ENCODE peak calls at places on chromosomes 3 and 15, in five cellular contexts. S is HepG2, M is mammary epithelial cell, Q is hepatocyte, H is PC-9. K is an unnamed sample.
A peak's percentile ranks its signal among the peaks of the same experiment; 100 is the strongest.

GRCh38 chr15:33310481-33311311 is at the start of gene RYR3:
- DNase-seq in S (no peak), M (peak; percentile 66), Q (peak; percentile 47), H (no peak), K (peak; percentile 60)

GRCh38 chr3:125310623-125311076 is 64.5 kb downstream of the ZNF148 start:
- DNase-seq in S (peak; percentile 5), M (no peak), Q (no peak), H (no peak), K (no peak)

GRCh38 chr15:80123034-80123433 is 29.8 kb upstream of the FAH start:
- DNase-seq in S (no peak), M (no peak), Q (no peak), H (no peak), K (no peak)

GRCh38 chr3:31377045-31377642 is 155.6 kb upstream of the STT3B start:
- DNase-seq in S (peak; percentile 100), M (peak; percentile 93), Q (peak; percentile 82), H (peak; percentile 46), K (peak; percentile 66)

GRCh38 chr3:50623840-50624474 is 7.0 kb downstream of the MAPKAPK3 start:
- DNase-seq in S (no peak), M (no peak), Q (no peak), H (no peak), K (peak; percentile 28)

GRCh38 chr3:107392549-107393165 is 15.4 kb downstream of the CCDC54 start:
- DNase-seq in S (no peak), M (peak; percentile 75), Q (no peak), H (peak; percentile 55), K (peak; percentile 43)

GRCh38 chr3:149564079-149564478 is 89.6 kb downstream of the TM4SF4 start:
- DNase-seq in S (no peak), M (no peak), Q (no peak), H (no peak), K (peak; percentile 64)

GRCh38 chr15:68186671-68187397 is 18.3 kb downstream of the CALML4 start:
- DNase-seq in S (no peak), M (no peak), Q (no peak), H (no peak), K (peak; percentile 89)

GRCh38 chr3:43317461-43318316 is 31.3 kb downstream of the SNRK start:
- DNase-seq in S (peak; percentile 70), M (no peak), Q (no peak), H (no peak), K (no peak)

GRCh38 chr15:85411992-85412538 is 31.7 kb downstream of the AKAP13 start:
- DNase-seq in S (peak; percentile 27), M (peak; percentile 74), Q (no peak), H (no peak), K (peak; percentile 77)

GRCh38 chr3:16239776-16240175 is 25.0 kb downstream of the DPH3 start:
- DNase-seq in S (no peak), M (no peak), Q (no peak), H (no peak), K (no peak)

GRCh38 chr15:83747050-83747717 is 93.3 kb downstream of the ADAMTSL3 start:
- DNase-seq in S (peak; percentile 2), M (peak; percentile 65), Q (peak; percentile 47), H (peak; percentile 27), K (peak; percentile 15)

GRCh38 chr3:89108154-89108553 is 733 bp downstream of the EPHA3 start:
- DNase-seq in S (no peak), M (no peak), Q (no peak), H (no peak), K (peak; percentile 1)

GRCh38 chr15:101455291-101455916 is 34.1 kb downstream of the PCSK6 start:
- DNase-seq in S (no peak), M (no peak), Q (no peak), H (no peak), K (no peak)

GRCh38 chr3:29708884-29709283 is 428.0 kb downstream of the RBMS3 start:
- DNase-seq in S (no peak), M (no peak), Q (no peak), H (no peak), K (no peak)

GRCh38 chr15:25543156-25543555 is 104.3 kb upstream of the UBE3A start:
- DNase-seq in S (no peak), M (no peak), Q (peak; percentile 44), H (no peak), K (peak; percentile 64)

GRCh38 chr15:78640840-78641733 is at the start of gene CHRNB4:
- DNase-seq in S (no peak), M (no peak), Q (peak; percentile 66), H (peak; percentile 44), K (no peak)
- H3K4me3 ChIP-seq in S (no peak within 1 kb of the TSS), M (peak within 1 kb of the TSS; percentile 38), Q (peak within 1 kb of the TSS; percentile 52), H (peak within 1 kb of the TSS; percentile 46), K (no peak within 1 kb of the TSS)

GRCh38 chr3:58495101-58495500 is 3.2 kb downstream of the KCTD6 start:
- DNase-seq in S (no peak), M (no peak), Q (no peak), H (no peak), K (peak; percentile 67)
- H4K20me1 ChIP-seq in S (peaks cover 6% of the 10 kb centered on the region), M (no peaks in the 10 kb centered on the region), Q (peaks cover 20% of the 10 kb centered on the region), H (no peaks in the 10 kb centered on the region), K (no peaks in the 10 kb centered on the region)

GRCh38 chr3:141410861-141411771 is 42.8 kb downstream of the ZBTB38 start:
- DNase-seq in S (no peak), M (peak; percentile 59), Q (no peak), H (no peak), K (peak; percentile 55)

GRCh38 chr3:141413387-141414140 is 45.3 kb downstream of the ZBTB38 start:
- DNase-seq in S (no peak), M (no peak), Q (no peak), H (no peak), K (peak; percentile 47)

GRCh38 chr3:141412087-141412935 is 44.0 kb downstream of the ZBTB38 start:
- DNase-seq in S (peak; percentile 49), M (peak; percentile 58), Q (peak; percentile 70), H (peak; percentile 33), K (peak; percentile 84)

GRCh38 chr3:141414141-141414689 is 45.9 kb downstream of the ZBTB38 start:
- DNase-seq in S (no peak), M (no peak), Q (no peak), H (no peak), K (peak; percentile 83)

GRCh38 chr3:141412936-141413354 is 44.6 kb downstream of the ZBTB38 start:
- DNase-seq in S (peak; percentile 93), M (peak; percentile 64), Q (peak; percentile 64), H (no peak), K (peak; percentile 94)
- H3K4me3 ChIP-seq in S (peak overlapping the region; percentile 34), M (peak overlapping the region; percentile 37), Q (no peak overlapping the region), H (no peak overlapping the region), K (peak overlapping the region; percentile 28)

DNA sequence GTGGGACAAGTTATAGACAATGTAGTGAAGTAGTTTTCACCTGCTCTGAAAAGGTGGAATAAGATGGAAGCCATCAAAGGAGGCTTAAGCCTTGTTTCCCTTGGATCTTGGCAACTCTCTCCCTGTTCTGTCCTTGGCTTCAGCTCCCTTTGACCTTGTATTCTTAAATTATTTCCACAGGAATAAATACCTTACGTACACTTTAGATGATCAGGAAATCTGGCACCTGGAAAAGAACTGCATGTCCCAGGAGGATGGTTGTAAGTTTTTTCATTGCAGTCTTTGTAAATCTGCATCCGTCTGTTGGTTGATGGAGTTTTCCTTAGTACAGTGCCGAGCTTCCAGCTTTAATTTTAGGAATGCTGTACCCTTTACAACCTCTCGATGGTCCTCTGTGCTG is 11.8 kb downstream of the ST6GAL1 start:
- DNase-seq in S (no peak), M (no peak), Q (no peak), H (no peak), K (no peak)
- H4K20me1 ChIP-seq in S (no peaks in the 10 kb centered on the region), M (no peaks in the 10 kb centered on the region), Q (no peaks in the 10 kb centered on the region), H (no peaks in the 10 kb centered on the region), K (no peaks in the 10 kb centered on the region)

DNA sequence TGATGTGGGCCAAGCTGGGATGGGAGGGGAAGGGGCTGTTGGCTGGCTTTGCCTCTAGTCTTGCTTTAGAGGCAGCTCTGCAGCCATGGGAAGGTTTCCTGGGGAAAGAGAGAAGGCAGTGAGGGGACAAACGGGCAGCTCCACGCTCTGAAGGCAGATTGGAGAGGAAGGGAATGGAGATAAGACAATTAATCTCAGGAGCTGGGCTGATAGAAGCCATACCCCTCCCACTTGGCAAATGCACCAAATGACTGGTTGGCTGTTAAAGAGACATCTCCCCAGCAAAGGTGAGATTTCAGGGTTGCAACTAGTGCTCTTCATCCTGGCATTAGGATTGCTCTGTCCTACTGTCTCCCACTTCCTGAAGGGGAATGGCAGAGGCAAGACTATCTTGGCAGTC is 4.7 kb downstream of the RASGRP1 start:
- DNase-seq in S (no peak), M (no peak), Q (no peak), H (no peak), K (no peak)
- H3K4me3 ChIP-seq in S (no peak overlapping the region), M (no peak overlapping the region), Q (no peak overlapping the region), H (no peak overlapping the region), K (no peak overlapping the region)

GRCh38 chr15:74621936-74622335 is 6.3 kb downstream of the CLK3 start:
- DNase-seq in S (no peak), M (no peak), Q (no peak), H (no peak), K (no peak)

GRCh38 chr15:74622758-74623157 is 7.1 kb downstream of the CLK3 start:
- DNase-seq in S (no peak), M (no peak), Q (no peak), H (no peak), K (no peak)

GRCh38 chr15:74619916-74620635 is 4.4 kb downstream of the CLK3 start:
- DNase-seq in S (no peak), M (no peak), Q (no peak), H (no peak), K (no peak)

GRCh38 chr15:74620636-74621545 is 5.3 kb downstream of the CLK3 start:
- DNase-seq in S (peak; percentile 79), M (peak; percentile 73), Q (peak; percentile 71), H (peak; percentile 63), K (peak; percentile 72)

GRCh38 chr15:74621546-74621920 is 5.9 kb downstream of the CLK3 start:
- DNase-seq in S (no peak), M (no peak), Q (no peak), H (no peak), K (no peak)
- H4K20me1 ChIP-seq in S (peaks cover 56% of the 10 kb centered on the region), M (no peaks in the 10 kb centered on the region), Q (peaks cover 65% of the 10 kb centered on the region), H (peaks cover 80% of the 10 kb centered on the region), K (peaks cover 7% of the 10 kb centered on the region)

GRCh38 chr15:66935121-66935520 is 130.3 kb upstream of the SMAD3 start:
- DNase-seq in S (no peak), M (no peak), Q (no peak), H (no peak), K (no peak)

GRCh38 chr15:66934315-66934930 is 131.0 kb upstream of the SMAD3 start:
- DNase-seq in S (no peak), M (no peak), Q (no peak), H (no peak), K (no peak)

GRCh38 chr15:66936115-66936863 is 129.1 kb upstream of the SMAD3 start:
- DNase-seq in S (no peak), M (no peak), Q (peak; percentile 46), H (no peak), K (no peak)

GRCh38 chr15:66936864-66937245 is 128.5 kb upstream of the SMAD3 start:
- DNase-seq in S (no peak), M (no peak), Q (no peak), H (no peak), K (no peak)

GRCh38 chr15:66935688-66936087 is 129.7 kb upstream of the SMAD3 start:
- DNase-seq in S (no peak), M (no peak), Q (no peak), H (no peak), K (no peak)
- H3K4me3 ChIP-seq in S (no peak overlapping the region), M (no peak overlapping the region), Q (no peak overlapping the region), H (no peak overlapping the region), K (peak overlapping the region; percentile 54)